ENCODE peak calls at places on chromosomes 1 and 21, in ten cellular contexts. One of them, this sample, is unnamed.
A peak's percentile ranks its signal among the peaks of the same experiment; 100 is the strongest.

GRCh38 chr1:15525043-15525958 is 1.3 kb upstream of the CASP9 start:
- DNase-seq in hepatocyte: peak; percentile 31
- DNase-seq in activated T-helper 1 cell treated with Interleukin-2 at 50 U/mL for 16 hours: no peak
- DNase-seq in neural crest cell: no peak
- DNase-seq in lower leg skin: peak; percentile 100
- DNase-seq in HAP-1: peak; percentile 50
- DNase-seq in breast epithelium: no peak
- DNase-seq in esophagus squamous epithelium: no peak
- DNase-seq in NCI-H446 treated with DMSO at 0.1 percent for 48 hours: peak; percentile 82
- DNase-seq in GM06990: no peak
- DNase-seq in this sample: peak; percentile 83

GRCh38 chr1:222090103-222090502 is 348.2 kb upstream of the DUSP10 start:
- DNase-seq in HAP-1: no peak
- DNase-seq in activated T-helper 1 cell treated with Interleukin-2 at 50 U/mL for 16 hours: no peak
- DNase-seq in NCI-H446 treated with DMSO at 0.1 percent for 48 hours: no peak
- DNase-seq in lower leg skin: no peak
- DNase-seq in esophagus squamous epithelium: no peak
- DNase-seq in breast epithelium: no peak
- DNase-seq in GM06990: no peak
- DNase-seq in neural crest cell: no peak
- DNase-seq in hepatocyte: no peak
- DNase-seq in this sample: no peak

GRCh38 chr1:15485534-15486091 is 9.7 kb downstream of the CELA2B start:
- DNase-seq in NCI-H446 treated with DMSO at 0.1 percent for 48 hours: no peak
- DNase-seq in neural crest cell: no peak
- DNase-seq in HAP-1: no peak
- DNase-seq in hepatocyte: no peak
- DNase-seq in breast epithelium: no peak
- DNase-seq in activated T-helper 1 cell treated with Interleukin-2 at 50 U/mL for 16 hours: no peak
- DNase-seq in GM06990: no peak
- DNase-seq in lower leg skin: no peak
- DNase-seq in esophagus squamous epithelium: no peak
- DNase-seq in this sample: no peak

GRCh38 chr1:235624751-235625192 is 24.8 kb downstream of the GNG4 start:
- DNase-seq in neural crest cell: no peak
- DNase-seq in activated T-helper 1 cell treated with Interleukin-2 at 50 U/mL for 16 hours: no peak
- DNase-seq in lower leg skin: no peak
- DNase-seq in breast epithelium: no peak
- DNase-seq in esophagus squamous epithelium: no peak
- DNase-seq in NCI-H446 treated with DMSO at 0.1 percent for 48 hours: no peak
- DNase-seq in GM06990: no peak
- DNase-seq in hepatocyte: no peak
- DNase-seq in HAP-1: no peak
- DNase-seq in this sample: peak; percentile 14

GRCh38 chr1:7940745-7941436 is at the start of gene TNFRSF9:
- DNase-seq in neural crest cell: no peak
- DNase-seq in HAP-1: no peak
- DNase-seq in GM06990: peak; percentile 46
- DNase-seq in NCI-H446 treated with DMSO at 0.1 percent for 48 hours: no peak
- DNase-seq in hepatocyte: peak; percentile 61
- DNase-seq in breast epithelium: no peak
- DNase-seq in esophagus squamous epithelium: no peak
- DNase-seq in activated T-helper 1 cell treated with Interleukin-2 at 50 U/mL for 16 hours: peak; percentile 22
- DNase-seq in lower leg skin: no peak
- DNase-seq in this sample: no peak

GRCh38 chr1:7187121-7187510 is 401.9 kb downstream of the CAMTA1 start:
- DNase-seq in activated T-helper 1 cell treated with Interleukin-2 at 50 U/mL for 16 hours: no peak
- DNase-seq in lower leg skin: no peak
- DNase-seq in NCI-H446 treated with DMSO at 0.1 percent for 48 hours: no peak
- DNase-seq in hepatocyte: no peak
- DNase-seq in esophagus squamous epithelium: no peak
- DNase-seq in breast epithelium: no peak
- DNase-seq in GM06990: no peak
- DNase-seq in neural crest cell: no peak
- DNase-seq in HAP-1: no peak
- DNase-seq in this sample: no peak

GRCh38 chr1:29317063-29317915 is 81.0 kb downstream of the PTPRU start:
- DNase-seq in neural crest cell: no peak
- DNase-seq in activated T-helper 1 cell treated with Interleukin-2 at 50 U/mL for 16 hours: no peak
- DNase-seq in HAP-1: no peak
- DNase-seq in GM06990: no peak
- DNase-seq in breast epithelium: no peak
- DNase-seq in NCI-H446 treated with DMSO at 0.1 percent for 48 hours: no peak
- DNase-seq in lower leg skin: no peak
- DNase-seq in esophagus squamous epithelium: no peak
- DNase-seq in hepatocyte: no peak
- DNase-seq in this sample: no peak

GRCh38 chr1:78303620-78304019 is 187.2 kb upstream of the PTGFR start:
- DNase-seq in HAP-1: no peak
- DNase-seq in activated T-helper 1 cell treated with Interleukin-2 at 50 U/mL for 16 hours: no peak
- DNase-seq in GM06990: no peak
- DNase-seq in breast epithelium: no peak
- DNase-seq in lower leg skin: peak; percentile 89
- DNase-seq in NCI-H446 treated with DMSO at 0.1 percent for 48 hours: peak; percentile 92
- DNase-seq in esophagus squamous epithelium: no peak
- DNase-seq in neural crest cell: no peak
- DNase-seq in hepatocyte: no peak
- DNase-seq in this sample: no peak

GRCh38 chr1:115975569-115976061 is 698 bp upstream of the SLC22A15 start:
- DNase-seq in HAP-1: no peak
- DNase-seq in GM06990: no peak
- DNase-seq in lower leg skin: no peak
- DNase-seq in hepatocyte: no peak
- DNase-seq in esophagus squamous epithelium: no peak
- DNase-seq in neural crest cell: no peak
- DNase-seq in activated T-helper 1 cell treated with Interleukin-2 at 50 U/mL for 16 hours: no peak
- DNase-seq in breast epithelium: no peak
- DNase-seq in NCI-H446 treated with DMSO at 0.1 percent for 48 hours: no peak
- DNase-seq in this sample: no peak

GRCh38 chr1:205670143-205670431 is 10.2 kb downstream of the SLC45A3 start:
- DNase-seq in esophagus squamous epithelium: no peak
- DNase-seq in HAP-1: no peak
- DNase-seq in neural crest cell: no peak
- DNase-seq in breast epithelium: no peak
- DNase-seq in hepatocyte: no peak
- DNase-seq in lower leg skin: no peak
- DNase-seq in activated T-helper 1 cell treated with Interleukin-2 at 50 U/mL for 16 hours: no peak
- DNase-seq in GM06990: no peak
- DNase-seq in NCI-H446 treated with DMSO at 0.1 percent for 48 hours: no peak
- DNase-seq in this sample: no peak

GRCh38 chr1:211648336-211648735 is 27.1 kb downstream of the NEK2 start:
- DNase-seq in activated T-helper 1 cell treated with Interleukin-2 at 50 U/mL for 16 hours: no peak
- DNase-seq in hepatocyte: peak; percentile 81
- DNase-seq in GM06990: no peak
- DNase-seq in HAP-1: no peak
- DNase-seq in breast epithelium: no peak
- DNase-seq in lower leg skin: peak; percentile 45
- DNase-seq in neural crest cell: no peak
- DNase-seq in esophagus squamous epithelium: no peak
- DNase-seq in NCI-H446 treated with DMSO at 0.1 percent for 48 hours: no peak
- DNase-seq in this sample: no peak

GRCh38 chr21:14533555-14534400 is 12.3 kb downstream of the SAMSN1 start:
- DNase-seq in HAP-1: no peak
- DNase-seq in hepatocyte: no peak
- DNase-seq in GM06990: peak; percentile 58
- DNase-seq in neural crest cell: no peak
- DNase-seq in activated T-helper 1 cell treated with Interleukin-2 at 50 U/mL for 16 hours: no peak
- DNase-seq in esophagus squamous epithelium: no peak
- DNase-seq in NCI-H446 treated with DMSO at 0.1 percent for 48 hours: no peak
- DNase-seq in lower leg skin: no peak
- DNase-seq in breast epithelium: no peak
- DNase-seq in this sample: no peak

GRCh38 chr1:7540816-7541215 is 230.3 kb upstream of the VAMP3 start:
- DNase-seq in lower leg skin: no peak
- DNase-seq in esophagus squamous epithelium: no peak
- DNase-seq in neural crest cell: no peak
- DNase-seq in activated T-helper 1 cell treated with Interleukin-2 at 50 U/mL for 16 hours: no peak
- DNase-seq in HAP-1: no peak
- DNase-seq in breast epithelium: no peak
- DNase-seq in GM06990: no peak
- DNase-seq in hepatocyte: no peak
- DNase-seq in NCI-H446 treated with DMSO at 0.1 percent for 48 hours: no peak
- DNase-seq in this sample: no peak

GRCh38 chr1:201192478-201192804 is 1.8 kb downstream of the IGFN1 start:
- DNase-seq in GM06990: no peak
- DNase-seq in HAP-1: no peak
- DNase-seq in neural crest cell: no peak
- DNase-seq in activated T-helper 1 cell treated with Interleukin-2 at 50 U/mL for 16 hours: no peak
- DNase-seq in lower leg skin: no peak
- DNase-seq in NCI-H446 treated with DMSO at 0.1 percent for 48 hours: no peak
- DNase-seq in esophagus squamous epithelium: no peak
- DNase-seq in hepatocyte: no peak
- DNase-seq in breast epithelium: no peak
- DNase-seq in this sample: no peak

GRCh38 chr1:205565799-205566198 is 61.3 kb downstream of the CDK18 start:
- DNase-seq in NCI-H446 treated with DMSO at 0.1 percent for 48 hours: no peak
- DNase-seq in lower leg skin: peak; percentile 2
- DNase-seq in esophagus squamous epithelium: no peak
- DNase-seq in neural crest cell: no peak
- DNase-seq in activated T-helper 1 cell treated with Interleukin-2 at 50 U/mL for 16 hours: no peak
- DNase-seq in GM06990: no peak
- DNase-seq in breast epithelium: no peak
- DNase-seq in hepatocyte: peak; percentile 65
- DNase-seq in HAP-1: no peak
- DNase-seq in this sample: no peak

GRCh38 chr1:41683681-41684500 is 199.4 kb upstream of the EDN2 start:
- DNase-seq in activated T-helper 1 cell treated with Interleukin-2 at 50 U/mL for 16 hours: no peak
- DNase-seq in hepatocyte: no peak
- DNase-seq in HAP-1: no peak
- DNase-seq in NCI-H446 treated with DMSO at 0.1 percent for 48 hours: no peak
- DNase-seq in lower leg skin: no peak
- DNase-seq in breast epithelium: no peak
- DNase-seq in esophagus squamous epithelium: no peak
- DNase-seq in GM06990: peak; percentile 48
- DNase-seq in neural crest cell: no peak
- DNase-seq in this sample: peak; percentile 57

GRCh38 chr1:109620396-109620817 is 770 bp downstream of the AMPD2 start:
- DNase-seq in activated T-helper 1 cell treated with Interleukin-2 at 50 U/mL for 16 hours: no peak
- DNase-seq in NCI-H446 treated with DMSO at 0.1 percent for 48 hours: no peak
- DNase-seq in hepatocyte: peak; percentile 68
- DNase-seq in GM06990: no peak
- DNase-seq in neural crest cell: no peak
- DNase-seq in HAP-1: peak; percentile 16
- DNase-seq in lower leg skin: peak; percentile 90
- DNase-seq in breast epithelium: no peak
- DNase-seq in esophagus squamous epithelium: no peak
- DNase-seq in this sample: peak; percentile 26

GRCh38 chr1:10897321-10897980 is 101.0 kb upstream of the CASZ1 start:
- DNase-seq in esophagus squamous epithelium: no peak
- DNase-seq in lower leg skin: no peak
- DNase-seq in activated T-helper 1 cell treated with Interleukin-2 at 50 U/mL for 16 hours: no peak
- DNase-seq in neural crest cell: no peak
- DNase-seq in hepatocyte: peak; percentile 3
- DNase-seq in breast epithelium: no peak
- DNase-seq in HAP-1: no peak
- DNase-seq in GM06990: no peak
- DNase-seq in NCI-H446 treated with DMSO at 0.1 percent for 48 hours: no peak
- DNase-seq in this sample: no peak

GRCh38 chr21:31992391-31992790 is 119.6 kb downstream of the HUNK start:
- DNase-seq in hepatocyte: no peak
- DNase-seq in activated T-helper 1 cell treated with Interleukin-2 at 50 U/mL for 16 hours: no peak
- DNase-seq in breast epithelium: no peak
- DNase-seq in neural crest cell: no peak
- DNase-seq in GM06990: no peak
- DNase-seq in HAP-1: no peak
- DNase-seq in lower leg skin: peak; percentile 63
- DNase-seq in esophagus squamous epithelium: no peak
- DNase-seq in NCI-H446 treated with DMSO at 0.1 percent for 48 hours: no peak
- DNase-seq in this sample: no peak

GRCh38 chr1:223031690-223032601 is 111.1 kb downstream of the TLR5 start:
- DNase-seq in neural crest cell: no peak
- DNase-seq in NCI-H446 treated with DMSO at 0.1 percent for 48 hours: no peak
- DNase-seq in HAP-1: no peak
- DNase-seq in esophagus squamous epithelium: no peak
- DNase-seq in breast epithelium: no peak
- DNase-seq in GM06990: no peak
- DNase-seq in lower leg skin: peak; percentile 95
- DNase-seq in activated T-helper 1 cell treated with Interleukin-2 at 50 U/mL for 16 hours: no peak
- DNase-seq in hepatocyte: no peak
- DNase-seq in this sample: no peak

GRCh38 chr1:200659269-200659668 is 10.4 kb downstream of the DDX59 start:
- DNase-seq in neural crest cell: no peak
- DNase-seq in hepatocyte: no peak
- DNase-seq in HAP-1: no peak
- DNase-seq in GM06990: no peak
- DNase-seq in esophagus squamous epithelium: no peak
- DNase-seq in NCI-H446 treated with DMSO at 0.1 percent for 48 hours: no peak
- DNase-seq in breast epithelium: no peak
- DNase-seq in activated T-helper 1 cell treated with Interleukin-2 at 50 U/mL for 16 hours: no peak
- DNase-seq in lower leg skin: no peak
- DNase-seq in this sample: no peak

GRCh38 chr1:10195570-10195969 is 14.8 kb upstream of the KIF1B start:
- DNase-seq in activated T-helper 1 cell treated with Interleukin-2 at 50 U/mL for 16 hours: no peak
- DNase-seq in breast epithelium: no peak
- DNase-seq in lower leg skin: no peak
- DNase-seq in HAP-1: no peak
- DNase-seq in neural crest cell: no peak
- DNase-seq in hepatocyte: peak; percentile 40
- DNase-seq in NCI-H446 treated with DMSO at 0.1 percent for 48 hours: no peak
- DNase-seq in GM06990: no peak
- DNase-seq in esophagus squamous epithelium: no peak
- DNase-seq in this sample: no peak

GRCh38 chr1:197099444-197099843 is 32.4 kb upstream of the F13B start:
- DNase-seq in HAP-1: no peak
- DNase-seq in lower leg skin: no peak
- DNase-seq in hepatocyte: no peak
- DNase-seq in activated T-helper 1 cell treated with Interleukin-2 at 50 U/mL for 16 hours: no peak
- DNase-seq in breast epithelium: no peak
- DNase-seq in neural crest cell: no peak
- DNase-seq in esophagus squamous epithelium: no peak
- DNase-seq in GM06990: no peak
- DNase-seq in NCI-H446 treated with DMSO at 0.1 percent for 48 hours: no peak
- DNase-seq in this sample: no peak

GRCh38 chr1:87325982-87326738 is 2.5 kb upstream of the LMO4 start:
- DNase-seq in GM06990: no peak
- DNase-seq in hepatocyte: peak; percentile 74
- DNase-seq in activated T-helper 1 cell treated with Interleukin-2 at 50 U/mL for 16 hours: no peak
- DNase-seq in NCI-H446 treated with DMSO at 0.1 percent for 48 hours: peak; percentile 64
- DNase-seq in esophagus squamous epithelium: no peak
- DNase-seq in neural crest cell: peak; percentile 49
- DNase-seq in lower leg skin: no peak
- DNase-seq in breast epithelium: no peak
- DNase-seq in HAP-1: peak; percentile 66
- DNase-seq in this sample: peak; percentile 56

GRCh38 chr1:165376041-165376810 is 19.7 kb upstream of the LMX1A start:
- DNase-seq in breast epithelium: peak; percentile 76
- DNase-seq in GM06990: no peak
- DNase-seq in HAP-1: peak; percentile 49
- DNase-seq in hepatocyte: peak; percentile 87
- DNase-seq in NCI-H446 treated with DMSO at 0.1 percent for 48 hours: peak; percentile 65
- DNase-seq in activated T-helper 1 cell treated with Interleukin-2 at 50 U/mL for 16 hours: peak; percentile 13
- DNase-seq in esophagus squamous epithelium: no peak
- DNase-seq in neural crest cell: peak; percentile 56
- DNase-seq in lower leg skin: peak; percentile 97
- DNase-seq in this sample: peak; percentile 31

GRCh38 chr1:119007672-119008482 is 19.7 kb upstream of the TBX15 start:
- DNase-seq in NCI-H446 treated with DMSO at 0.1 percent for 48 hours: no peak
- DNase-seq in neural crest cell: no peak
- DNase-seq in lower leg skin: peak; percentile 82
- DNase-seq in esophagus squamous epithelium: no peak
- DNase-seq in hepatocyte: no peak
- DNase-seq in activated T-helper 1 cell treated with Interleukin-2 at 50 U/mL for 16 hours: no peak
- DNase-seq in breast epithelium: no peak
- DNase-seq in HAP-1: no peak
- DNase-seq in GM06990: no peak
- DNase-seq in this sample: no peak

GRCh38 chr1:231432996-231433395 is 10.9 kb upstream of the EGLN1 start:
- DNase-seq in hepatocyte: no peak
- DNase-seq in neural crest cell: no peak
- DNase-seq in HAP-1: no peak
- DNase-seq in breast epithelium: no peak
- DNase-seq in activated T-helper 1 cell treated with Interleukin-2 at 50 U/mL for 16 hours: no peak
- DNase-seq in GM06990: no peak
- DNase-seq in esophagus squamous epithelium: no peak
- DNase-seq in lower leg skin: no peak
- DNase-seq in NCI-H446 treated with DMSO at 0.1 percent for 48 hours: no peak
- DNase-seq in this sample: no peak

GRCh38 chr21:42330380-42331336 is 15.4 kb upstream of the TFF3 start:
- DNase-seq in GM06990: no peak
- DNase-seq in activated T-helper 1 cell treated with Interleukin-2 at 50 U/mL for 16 hours: no peak
- DNase-seq in lower leg skin: peak; percentile 45
- DNase-seq in breast epithelium: no peak
- DNase-seq in NCI-H446 treated with DMSO at 0.1 percent for 48 hours: no peak
- DNase-seq in neural crest cell: no peak
- DNase-seq in HAP-1: no peak
- DNase-seq in esophagus squamous epithelium: no peak
- DNase-seq in hepatocyte: no peak
- DNase-seq in this sample: no peak